ENCODE peak calls at places on chromosome 15, in eight cellular contexts. C, Z, F, E, I, J, M and Y are unnamed samples.

GRCh38 chr15:74275957-74276356 is 39.8 kb downstream of the CCDC33 start:
- DNase-seq in J (peak; percentile 66), C (no peak), I (no peak), Z (no peak), E (no peak), M (peak; percentile 57), F (no peak), Y (no peak)

GRCh38 chr15:72472907-72473669 is 1.0 kb upstream of the ARIH1 start:
- DNase-seq in Z (peak; percentile 25), J (no peak), C (no peak), E (no peak), F (no peak), M (peak; percentile 23), I (no peak), Y (no peak)

GRCh38 chr15:48602358-48603122 is 43.0 kb downstream of the FBN1 start:
- DNase-seq in Z (peak; percentile 90), F (no peak), C (no peak), E (no peak), I (no peak), J (no peak), M (no peak), Y (no peak)

GRCh38 chr15:74134387-74135027 is 4.1 kb downstream of the ISLR2 start:
- DNase-seq in J (no peak), Z (peak; percentile 54), C (no peak), F (peak; percentile 72), M (peak; percentile 57), E (peak; percentile 55), I (no peak), Y (peak; percentile 78)

GRCh38 chr15:67107014-67107812 is 41.8 kb downstream of the SMAD3 start:
- DNase-seq in J (no peak), E (peak; percentile 52), C (no peak), Z (peak; percentile 97), M (no peak), I (no peak), F (peak; percentile 51), Y (peak; percentile 86)

GRCh38 chr15:58228708-58229107 is 90.5 kb downstream of the AQP9 start:
- DNase-seq in C (no peak), J (no peak), Z (peak; percentile 45), E (no peak), I (no peak), F (no peak), M (no peak), Y (no peak)

GRCh38 chr15:24899367-24899766 is 55.4 kb upstream of the SNRPN start:
- DNase-seq in F (no peak), E (no peak), M (no peak), Z (no peak), I (no peak), C (no peak), J (no peak), Y (no peak)

GRCh38 chr15:28881170-28881569 is 4.6 kb upstream of the APBA2 start:
- DNase-seq in E (no peak), I (no peak), C (no peak), M (peak; percentile 31), J (no peak), F (no peak), Z (peak; percentile 21), Y (no peak)

GRCh38 chr15:100426893-100427292 is 85.1 kb upstream of the ADAMTS17 start:
- DNase-seq in M (no peak), C (no peak), E (no peak), J (no peak), I (no peak), F (peak; percentile 49), Z (no peak), Y (no peak)

GRCh38 chr15:100802421-100803157 is 77.0 kb upstream of the ALDH1A3 start:
- DNase-seq in F (no peak), C (no peak), I (no peak), J (no peak), Z (no peak), E (no peak), M (no peak), Y (no peak)